ENCODE peak calls at places on chromosome 17, in nine cellular contexts. J, W, I, X, N, D, O, K and E are unnamed samples. For H3K4me1, the result is how much of the 10 kb centered on the place peaks cover.

GRCh38 chr17:75749545-75750389 is 15.2 kb downstream of the GALK1 start:
- DNase-seq in J (peak), W (peak), I (peak), X (peak), N (peak), D (peak), O (peak), K (peak), E (peak)

GRCh38 chr17:73011016-73011486 is 81.4 kb downstream of the SLC39A11 start:
- DNase-seq in J (no peak), W (no peak), I (no peak), X (no peak), N (no peak), D (no peak), O (no peak), K (no peak), E (no peak)

GRCh38 chr17:76726231-76726765 is at the start of gene JMJD6:
- DNase-seq in J (peak), W (no peak), I (peak), X (peak), N (peak), D (peak), O (peak), K (peak), E (peak)

GRCh38 chr17:869067-869466 is 86.9 kb downstream of the MRM3 start:
- DNase-seq in J (no peak), W (no peak), I (peak), X (peak), N (peak), D (peak), O (peak), K (peak), E (no peak)

GRCh38 chr17:78995761-78996451 is 13.7 kb downstream of the CANT1 start:
- DNase-seq in J (no peak), W (no peak), I (no peak), X (peak), N (peak), D (peak), O (no peak), K (peak), E (peak)

GRCh38 chr17:70013911-70014310 is 61.1 kb upstream of the KCNJ16 start:
- DNase-seq in J (no peak), W (no peak), I (no peak), X (no peak), N (no peak), D (no peak), O (no peak), K (no peak), E (no peak)

GRCh38 chr17:73711184-73711583 is 66.9 kb upstream of the SDK2 start:
- DNase-seq in J (no peak), W (no peak), I (no peak), X (no peak), N (no peak), D (no peak), O (no peak), K (no peak), E (no peak)

GRCh38 chr17:44004761-44005526 is 522 bp downstream of the NAGS start:
- DNase-seq in J (peak), W (peak), I (no peak), X (peak), N (peak), D (peak), O (no peak), K (no peak), E (peak)

GRCh38 chr17:36934759-36935630 is 2.3 kb upstream of the LHX1 start:
- DNase-seq in J (no peak), W (peak), I (no peak), X (no peak), N (no peak), D (no peak), O (no peak), K (no peak), E (no peak)

GRCh38 chr17:48552453-48553189 is 7.7 kb upstream of the HOXB2 start:
- DNase-seq in J (no peak), W (no peak), I (no peak), X (no peak), N (no peak), D (no peak), O (peak), K (no peak), E (no peak)

GRCh38 chr17:43175213-43176118 is 4.5 kb downstream of the NBR1 start:
- DNase-seq in J (no peak), W (no peak), I (no peak), X (no peak), N (no peak), D (no peak), O (peak), K (no peak), E (no peak)

GRCh38 chr17:6523330-6523729 is 33.0 kb downstream of the PITPNM3 start:
- DNase-seq in J (no peak), W (no peak), I (no peak), X (no peak), N (peak), D (peak), O (peak), K (peak), E (no peak)

GRCh38 chr17:63701477-63702222 is 1.7 kb upstream of the LIMD2 start:
- DNase-seq in J (no peak), W (peak), I (peak), X (peak), N (peak), D (no peak), O (no peak), K (peak), E (no peak)
- H3K27ac ChIP-seq in J (no peak), W (peak), I (peak), X (peak), N (peak), D (peak), O (no peak), K (peak), E (peak)

DNA sequence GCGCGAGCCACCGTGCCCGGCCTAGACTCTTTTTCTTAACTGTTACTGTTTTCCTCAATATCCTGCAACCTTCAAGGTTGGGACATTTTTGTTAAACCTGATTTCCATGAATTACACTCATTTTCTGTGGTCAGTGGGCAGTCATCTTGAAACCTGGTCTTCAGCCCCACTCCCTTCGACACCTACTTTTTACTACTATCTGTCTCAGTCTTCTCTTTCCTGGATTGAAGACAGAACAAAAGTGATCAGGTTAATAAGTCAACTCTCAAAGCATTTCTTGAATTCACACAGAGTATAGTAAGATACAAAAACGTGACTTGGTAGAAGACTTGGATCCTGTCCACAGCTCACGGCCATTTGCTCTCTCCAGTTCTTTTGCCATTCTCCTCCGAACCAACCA is 6.1 kb downstream of the MINK1 start:
- DNase-seq in J (no peak), W (no peak), I (no peak), X (no peak), N (no peak), D (no peak), O (no peak), K (no peak), E (no peak)
- H3K4me1 ChIP-seq in J (under half), W (under half), I (half or more), X (under half), N (under half), D (under half), O (under half), K (under half), E (under half)

DNA sequence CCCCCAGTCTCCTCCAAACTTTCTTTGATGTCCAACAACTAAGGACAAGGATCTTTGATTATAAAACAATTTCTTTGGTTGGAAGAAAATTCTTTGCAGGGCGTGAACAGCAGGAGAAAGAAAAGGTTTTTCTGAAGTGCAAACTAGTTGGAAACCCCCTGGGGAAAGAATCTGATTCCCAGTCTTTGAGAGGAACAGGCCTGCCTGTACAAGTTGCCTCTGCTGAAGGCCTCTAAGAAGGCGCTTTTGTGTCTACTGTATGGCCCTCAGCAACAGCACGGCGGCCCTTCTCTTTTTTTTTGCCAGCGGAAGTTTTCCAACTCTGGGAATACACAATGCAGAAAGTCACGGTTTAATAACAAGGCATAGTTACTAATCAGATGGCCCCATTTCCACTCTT is 14.0 kb downstream of the RNF43 start:
- DNase-seq in J (no peak), W (no peak), I (no peak), X (no peak), N (no peak), D (no peak), O (no peak), K (no peak), E (no peak)
- H3K27ac ChIP-seq in J (no peak), W (no peak), I (no peak), X (no peak), N (peak), D (no peak), O (no peak), K (no peak), E (no peak)

GRCh38 chr17:2094891-2095535 is 40.1 kb downstream of the HIC1 start:
- DNase-seq in J (peak), W (no peak), I (peak), X (peak), N (peak), D (peak), O (peak), K (peak), E (peak)

GRCh38 chr17:2092253-2092652 is 37.4 kb downstream of the HIC1 start:
- DNase-seq in J (no peak), W (no peak), I (no peak), X (no peak), N (no peak), D (no peak), O (no peak), K (no peak), E (no peak)

GRCh38 chr17:2093349-2093748 is 38.4 kb downstream of the HIC1 start:
- DNase-seq in J (peak), W (no peak), I (no peak), X (peak), N (no peak), D (peak), O (no peak), K (no peak), E (no peak)

GRCh38 chr17:2090804-2091534 is 36.1 kb downstream of the HIC1 start:
- DNase-seq in J (no peak), W (no peak), I (peak), X (no peak), N (no peak), D (peak), O (peak), K (no peak), E (no peak)

DNA sequence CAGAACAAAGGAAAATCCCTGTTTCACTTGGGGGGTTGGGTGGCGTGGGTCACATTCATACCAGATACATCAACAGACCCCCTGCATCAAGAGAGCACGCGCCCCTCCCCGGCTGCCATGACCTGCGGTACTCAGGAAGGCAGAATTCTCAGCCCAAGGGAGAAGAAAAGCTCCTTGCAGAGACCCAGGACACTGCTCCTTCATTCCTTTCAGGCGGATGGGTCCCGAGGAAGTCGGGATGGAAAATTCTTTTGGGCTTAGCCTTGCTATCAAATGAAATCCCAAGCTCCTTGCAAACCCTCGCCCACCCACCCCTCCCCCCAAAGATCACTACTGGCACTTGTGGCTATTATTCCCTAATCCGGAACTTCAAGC is 40.6 kb downstream of the HIC1 start:
- DNase-seq in J (no peak), W (no peak), I (no peak), X (no peak), N (no peak), D (no peak), O (no peak), K (no peak), E (no peak)
- H3K4me1 ChIP-seq in J (under half), W (under half), I (under half), X (under half), N (under half), D (under half), O (under half), K (under half), E (under half)

GRCh38 chr17:17934214-17934613 is 38.0 kb downstream of the TOM1L2 start:
- DNase-seq in J (no peak), W (no peak), I (no peak), X (no peak), N (peak), D (no peak), O (no peak), K (no peak), E (no peak)

GRCh38 chr17:17937450-17937849 is 34.8 kb downstream of the TOM1L2 start:
- DNase-seq in J (no peak), W (no peak), I (no peak), X (no peak), N (no peak), D (no peak), O (peak), K (no peak), E (no peak)

GRCh38 chr17:17933775-17934174 is 38.4 kb downstream of the TOM1L2 start:
- DNase-seq in J (no peak), W (no peak), I (no peak), X (no peak), N (no peak), D (no peak), O (peak), K (no peak), E (no peak)

GRCh38 chr17:17934796-17935195 is 37.4 kb downstream of the TOM1L2 start:
- DNase-seq in J (no peak), W (no peak), I (no peak), X (no peak), N (peak), D (no peak), O (no peak), K (no peak), E (no peak)

DNA sequence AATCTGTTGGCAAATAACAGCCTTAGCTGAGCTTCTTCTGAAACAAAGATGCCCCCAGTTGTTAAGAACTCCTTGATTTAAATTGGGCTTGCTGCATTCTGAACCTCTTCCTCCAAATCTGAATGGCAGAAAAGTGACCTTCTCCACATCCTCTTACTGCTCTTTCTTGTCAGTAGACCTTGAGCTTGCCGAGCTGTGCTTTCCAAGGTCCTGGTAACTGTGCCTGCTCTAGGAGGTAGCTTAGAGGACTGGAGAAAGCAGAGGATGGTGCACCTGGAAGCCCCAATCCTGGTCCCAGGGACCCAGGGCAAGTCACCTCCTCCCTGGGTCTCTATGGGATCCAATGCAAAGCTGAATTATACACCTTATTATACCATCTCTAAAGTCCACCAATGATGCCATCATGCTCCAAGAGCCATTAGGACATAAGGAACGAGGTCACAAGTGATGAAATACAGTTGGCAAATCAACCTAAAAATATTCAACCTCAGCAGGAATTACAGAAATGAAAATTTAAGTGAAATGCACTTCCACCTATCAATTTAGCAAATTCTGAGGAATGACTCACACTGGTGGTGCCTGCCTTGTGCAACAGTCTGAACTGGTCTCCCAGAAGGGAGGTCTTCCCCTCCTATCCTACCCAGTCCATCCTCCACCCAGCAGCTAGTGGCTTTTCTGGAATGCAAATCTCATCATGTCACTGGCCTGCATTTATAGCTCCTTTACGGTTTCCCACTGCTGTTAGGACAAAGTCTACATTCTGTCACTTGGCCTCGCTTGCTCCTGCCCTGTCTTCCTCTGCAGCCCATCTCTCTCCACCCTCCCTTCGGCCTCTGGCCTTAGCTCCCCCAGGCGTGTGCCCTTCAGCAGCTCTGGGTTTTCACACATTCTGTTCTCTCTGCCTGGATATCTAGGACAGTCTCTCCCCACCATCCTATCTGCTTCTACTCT is 36.6 kb downstream of the TOM1L2 start:
- DNase-seq in J (no peak), W (no peak), I (no peak), X (no peak), N (peak), D (no peak), O (peak), K (peak), E (no peak)
- H3K27ac ChIP-seq in J (no peak), W (no peak), I (peak), X (no peak), N (peak), D (no peak), O (peak), K (no peak), E (no peak)

GRCh38 chr17:80142929-80143328 is 4.0 kb downstream of the EIF4A3 start:
- DNase-seq in J (no peak), W (no peak), I (no peak), X (no peak), N (no peak), D (no peak), O (no peak), K (peak), E (no peak)

GRCh38 chr17:80141463-80142165 is 5.3 kb downstream of the EIF4A3 start:
- DNase-seq in J (no peak), W (no peak), I (no peak), X (no peak), N (no peak), D (no peak), O (no peak), K (no peak), E (no peak)

GRCh38 chr17:80147035-80147939 is at the start of gene EIF4A3:
- DNase-seq in J (peak), W (peak), I (peak), X (peak), N (peak), D (peak), O (peak), K (peak), E (peak)

GRCh38 chr17:80146121-80147034 is 550 bp downstream of the EIF4A3 start:
- DNase-seq in J (no peak), W (no peak), I (no peak), X (no peak), N (no peak), D (no peak), O (peak), K (peak), E (no peak)

GRCh38 chr17:80145076-80146075 is 1.6 kb downstream of the EIF4A3 start:
- DNase-seq in J (no peak), W (no peak), I (no peak), X (no peak), N (no peak), D (no peak), O (no peak), K (no peak), E (no peak)
- H3K4me1 ChIP-seq in J (under half), W (under half), I (under half), X (under half), N (under half), D (under half), O (under half), K (under half), E (under half)

GRCh38 chr17:30332057-30332542 is 1.8 kb downstream of the TMIGD1 start:
- DNase-seq in J (no peak), W (no peak), I (no peak), X (no peak), N (peak), D (no peak), O (peak), K (no peak), E (no peak)
- H3K27ac ChIP-seq in J (no peak), W (peak), I (no peak), X (no peak), N (peak), D (no peak), O (no peak), K (no peak), E (no peak)

DNA sequence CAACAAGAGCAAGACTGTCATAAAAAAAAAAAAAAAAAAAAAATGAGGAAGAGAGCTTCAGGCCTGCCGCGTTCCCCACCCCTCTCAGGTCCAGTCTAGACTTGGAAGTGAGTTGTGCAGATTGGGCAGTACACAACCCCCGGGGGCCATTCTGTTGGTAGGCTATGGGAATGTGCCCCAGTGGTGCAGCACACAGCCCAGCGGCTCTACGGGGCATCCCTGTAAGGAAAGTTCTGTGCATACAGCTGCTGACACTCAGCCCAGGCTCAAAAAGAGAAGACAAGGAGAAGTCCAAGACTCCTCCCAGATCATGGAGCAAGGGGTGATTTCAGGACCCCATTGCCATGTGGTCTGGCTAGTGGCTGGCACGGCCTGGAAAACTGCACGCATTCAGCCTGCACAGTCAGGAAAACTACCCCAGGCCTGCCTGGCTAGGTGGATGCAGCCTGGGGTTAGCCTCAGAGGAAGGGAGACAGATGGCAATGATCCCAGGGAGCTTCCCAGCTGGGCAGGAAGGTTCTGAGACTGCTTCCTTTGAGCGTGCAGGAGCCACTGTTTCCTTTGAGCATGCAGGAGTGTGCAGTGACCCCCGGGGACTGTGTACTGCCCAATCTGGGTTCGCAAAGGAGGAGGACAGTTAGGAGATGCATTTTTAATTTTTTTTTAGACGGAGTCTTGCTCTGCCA is 44.8 kb downstream of the PECAM1 start:
- DNase-seq in J (no peak), W (no peak), I (no peak), X (no peak), N (no peak), D (no peak), O (no peak), K (peak), E (no peak)
- H3K4me1 ChIP-seq in J (under half), W (under half), I (under half), X (under half), N (under half), D (under half), O (under half), K (under half), E (under half)

DNA sequence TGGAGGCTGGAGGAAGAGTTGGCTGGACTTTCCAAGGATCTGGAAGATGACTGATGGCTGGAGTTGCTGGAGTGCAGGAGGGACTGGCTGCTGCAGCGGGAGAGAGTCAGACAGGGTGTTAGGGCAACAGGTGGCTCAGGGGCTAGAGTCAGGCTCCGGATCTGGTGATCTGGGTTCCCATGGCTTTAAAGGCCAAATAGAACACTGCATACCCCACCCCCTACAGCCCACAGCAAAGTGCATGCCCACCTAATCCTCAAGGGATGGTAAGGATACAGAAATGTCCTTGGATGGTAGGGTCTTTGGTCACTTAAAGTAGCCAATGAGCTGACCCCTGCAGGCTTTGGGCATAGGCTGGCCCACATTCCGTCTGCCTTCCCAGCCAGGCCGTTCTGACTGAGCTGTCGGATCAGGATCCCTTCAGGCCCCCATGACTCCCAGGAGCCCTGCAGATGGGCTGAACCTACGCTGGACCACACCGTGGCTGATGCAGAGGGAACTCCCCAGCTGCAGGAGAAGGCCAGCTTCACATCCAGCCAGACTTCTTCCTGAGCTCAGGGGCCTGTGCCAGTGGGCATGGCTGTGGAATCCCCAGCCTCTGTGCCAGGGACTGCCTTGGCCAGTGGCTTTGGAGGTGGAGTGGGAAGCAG is 13.9 kb downstream of the TNS4 start:
- DNase-seq in J (no peak), W (no peak), I (no peak), X (no peak), N (no peak), D (no peak), O (no peak), K (no peak), E (no peak)
- H3K27ac ChIP-seq in J (no peak), W (no peak), I (no peak), X (peak), N (no peak), D (no peak), O (no peak), K (peak), E (no peak)